ENCODE peak calls at places on chromosome 18, in nine cellular contexts. C is mucosa of gallbladder; E is NCI-H2171; L is NCI-H1105; P is activated CD4-positive, alpha-beta T cell treated with anti-CD3 and anti-CD28 coated beads, Interleukin-2, amount 50 U/mL, for 4 hours; D is colonic mucosa; N is CD4-positive, alpha-beta memory T cell; K is left lobe of liver; R is brain microvascular endothelial cell. T is an unnamed sample.

GRCh38 chr18:27707201-27707600 is 469.7 kb downstream of the CDH2 start:
- DNase-seq in P (no peak), K (no peak), E (no peak), D (no peak), C (no peak), R (no peak), L (no peak), N (no peak), T (no peak)

GRCh38 chr18:45251236-45251635 is 364.0 kb upstream of the SLC14A2 start:
- DNase-seq in N (no peak), C (no peak), L (no peak), E (no peak), P (no peak), K (no peak), R (no peak), D (no peak), T (no peak)

GRCh38 chr18:24792164-24792563 is 331.7 kb downstream of the HRH4 start:
- DNase-seq in E (no peak), P (no peak), N (no peak), D (no peak), L (no peak), C (no peak), R (no peak), K (no peak), T (no peak)

GRCh38 chr18:7676253-7676873 is 109.2 kb downstream of the PTPRM start:
- DNase-seq in C (no peak), E (no peak), P (no peak), N (no peak), L (no peak), K (no peak), D (no peak), R (no peak), T (no peak)

GRCh38 chr18:78517328-78517727 is 462.3 kb upstream of the SALL3 start:
- DNase-seq in K (peak; percentile 35), L (no peak), E (no peak), P (no peak), C (no peak), D (no peak), R (no peak), N (no peak), T (no peak)

GRCh38 chr18:52348209-52348608 is 8.2 kb downstream of the DCC start:
- DNase-seq in L (no peak), N (no peak), E (no peak), C (no peak), D (no peak), K (no peak), R (no peak), P (no peak), T (no peak)

GRCh38 chr18:11500153-11501122 is 109.0 kb upstream of the SLC35G4 start:
- DNase-seq in N (no peak), P (no peak), L (no peak), D (no peak), E (no peak), R (peak; percentile 96), K (no peak), C (peak; percentile 43), T (no peak)

GRCh38 chr18:77136871-77137665 is 4.5 kb upstream of the MBP start:
- DNase-seq in R (no peak), P (no peak), L (no peak), K (no peak), C (no peak), N (no peak), E (no peak), D (no peak), T (no peak)

GRCh38 chr18:22314001-22314400 is 103.7 kb downstream of the CTAGE1 start:
- DNase-seq in K (no peak), N (no peak), L (no peak), D (no peak), P (no peak), C (no peak), R (peak; percentile 47), E (no peak), T (no peak)

T was measured in NCI-H748 treated with DMSO at 0.1 percent for 48 hours.